ENCODE peak calls at places on chromosomes 4 and X, in eight cellular contexts. I is astrocyte of the spinal cord, L is heart left ventricle, S is kidney, Q is psoas muscle, A is GM06990, F is right atrium auricular region, G is LNCaP clone FGC. C is an unnamed sample.

GRCh38 chr4:4866124-4866832 is 6.8 kb downstream of the MSX1 start:
- DNase-seq in I (peak), L (no peak), S (peak), Q (no peak), A (peak), F (no peak), G (no peak), C (no peak)

GRCh38 chr4:154361450-154361849 is 130.1 kb downstream of the DCHS2 start:
- DNase-seq in I (no peak), L (no peak), S (no peak), Q (no peak), A (no peak), F (no peak), G (no peak), C (no peak)

GRCh38 chr4:53635697-53636483 is 44.6 kb upstream of the LNX1 start:
- DNase-seq in I (no peak), L (no peak), S (no peak), Q (no peak), A (no peak), F (no peak), G (peak), C (no peak)

GRCh38 chr4:169342906-169343560 is 72.3 kb upstream of the SH3RF1 start:
- DNase-seq in I (peak), L (no peak), S (no peak), Q (no peak), A (no peak), F (no peak), G (no peak), C (peak)

GRCh38 chrX:19709812-19710518 is 177.4 kb downstream of the SH3KBP1 start:
- DNase-seq in I (peak), L (no peak), S (no peak), Q (no peak), A (no peak), F (no peak), G (no peak), C (peak)

GRCh38 chr4:94690851-94691254 is 66.9 kb upstream of the BMPR1B start:
- DNase-seq in I (peak), L (no peak), S (no peak), Q (no peak), A (no peak), F (no peak), G (no peak), C (peak)

GRCh38 chrX:16869393-16870094 is 618 bp downstream of the RBBP7 start:
- DNase-seq in I (peak), L (peak), S (peak), Q (peak), A (no peak), F (no peak), G (no peak), C (peak)

GRCh38 chr4:117085185-117085701 is at the start of gene TRAM1L1:
- DNase-seq in I (peak), L (peak), S (peak), Q (peak), A (no peak), F (peak), G (no peak), C (peak)

GRCh38 chr4:2071912-2072867 is 13.1 kb downstream of the NAT8L start:
- DNase-seq in I (no peak), L (no peak), S (peak), Q (no peak), A (no peak), F (no peak), G (no peak), C (no peak)

GRCh38 chrX:18574591-18574990 is 97.3 kb downstream of the RS1 start:
- DNase-seq in I (peak), L (peak), S (no peak), Q (peak), A (no peak), F (no peak), G (no peak), C (peak)

GRCh38 chr4:13876151-13876550 is 248.6 kb upstream of the BOD1L1 start:
- DNase-seq in I (no peak), L (no peak), S (no peak), Q (no peak), A (no peak), F (no peak), G (no peak), C (no peak)

GRCh38 chr4:121200795-121201472 is 36.8 kb upstream of the TNIP3 start:
- DNase-seq in I (no peak), L (no peak), S (no peak), Q (no peak), A (peak), F (no peak), G (no peak), C (no peak)

GRCh38 chrX:40156472-40157227 is 58.9 kb upstream of the BCOR start:
- DNase-seq in I (no peak), L (peak), S (no peak), Q (no peak), A (no peak), F (no peak), G (no peak), C (no peak)

GRCh38 chr4:144649646-144650045 is 3.7 kb downstream of the HHIP start:
- DNase-seq in I (peak), L (no peak), S (no peak), Q (no peak), A (no peak), F (no peak), G (no peak), C (no peak)

GRCh38 chrX:334971-335757 is 16.6 kb upstream of the GTPBP6 start:
- DNase-seq in I (no peak), L (peak), S (peak), Q (no peak), A (no peak), F (no peak), G (no peak), C (no peak)

GRCh38 chr4:40254961-40255721 is 58.3 kb downstream of the RHOH start:
- DNase-seq in I (peak), L (no peak), S (no peak), Q (no peak), A (no peak), F (no peak), G (no peak), C (peak)

GRCh38 chr4:173257732-173258717 is 76.1 kb downstream of the HMGB2 start:
- DNase-seq in I (peak), L (peak), S (no peak), Q (peak), A (peak), F (no peak), G (no peak), C (peak)

GRCh38 chr4:183492791-183493221 is 12.1 kb upstream of the ING2 start:
- DNase-seq in I (peak), L (no peak), S (no peak), Q (no peak), A (no peak), F (no peak), G (no peak), C (peak)

GRCh38 chr4:147976341-147976928 is 244.5 kb downstream of the ARHGAP10 start:
- DNase-seq in I (no peak), L (no peak), S (no peak), Q (no peak), A (no peak), F (no peak), G (no peak), C (no peak)

GRCh38 chr4:41977709-41978108 is 3.8 kb upstream of the DCAF4L1 start:
- DNase-seq in I (no peak), L (no peak), S (no peak), Q (no peak), A (no peak), F (no peak), G (no peak), C (no peak)

GRCh38 chr4:148052448-148052847 is 320.6 kb downstream of the ARHGAP10 start:
- DNase-seq in I (no peak), L (no peak), S (no peak), Q (no peak), A (no peak), F (no peak), G (no peak), C (no peak)

GRCh38 chrX:136147966-136148365 is 633 bp downstream of the FHL1 start:
- DNase-seq in I (no peak), L (peak), S (peak), Q (no peak), A (no peak), F (no peak), G (no peak), C (no peak)

DNA sequence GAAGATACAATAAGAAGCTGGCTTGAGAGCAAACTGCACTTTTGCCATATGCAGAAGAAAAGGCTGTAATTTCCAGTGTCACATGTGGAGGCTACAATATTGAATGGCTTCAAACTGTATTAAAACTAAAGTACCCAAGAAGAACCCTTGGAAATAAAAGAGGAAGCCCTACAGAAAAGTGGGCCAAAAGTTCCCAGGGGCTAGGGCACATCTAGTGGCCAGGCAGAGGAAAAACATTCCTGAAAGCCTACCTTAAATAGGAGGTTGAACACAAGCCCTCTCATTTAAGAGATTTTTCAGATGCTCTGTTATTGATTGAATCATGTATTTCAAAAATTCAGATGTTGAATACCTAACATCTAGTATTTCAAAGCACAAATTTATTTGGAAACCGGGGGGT is 40.6 kb upstream of the PRDX4 start:
- DNase-seq in I (no peak), L (no peak), S (no peak), Q (no peak), A (no peak), F (no peak), G (no peak), C (no peak)
- TF ChIP-seq CTCF in I (peak), L (no peak), S (no peak), Q (no peak), A (no peak), F (no peak), G (no peak), C (peak)

GRCh38 chr4:25970241-25970675 is 56.2 kb downstream of the SMIM20 start:
- DNase-seq in I (peak), L (peak), S (no peak), Q (peak), A (peak), F (no peak), G (no peak), C (no peak)
- H3K4me3 ChIP-seq in I (no peak), L (no peak), S (no peak), Q (no peak), A (no peak), F (no peak), G (no peak), C (no peak)

GRCh38 chr4:162839814-162840213 is 326.9 kb downstream of the NAF1 start:
- DNase-seq in I (no peak), L (no peak), S (no peak), Q (no peak), A (no peak), F (no peak), G (no peak), C (no peak)
- TF ChIP-seq CTCF in I (no peak), L (no peak), S (no peak), Q (no peak), A (peak), F (no peak), G (peak), C (no peak)

GRCh38 chr4:164997324-164997723 is 19.9 kb upstream of the TRIM61 start:
- DNase-seq in I (no peak), L (no peak), S (no peak), Q (no peak), A (no peak), F (no peak), G (no peak), C (peak)

DNA sequence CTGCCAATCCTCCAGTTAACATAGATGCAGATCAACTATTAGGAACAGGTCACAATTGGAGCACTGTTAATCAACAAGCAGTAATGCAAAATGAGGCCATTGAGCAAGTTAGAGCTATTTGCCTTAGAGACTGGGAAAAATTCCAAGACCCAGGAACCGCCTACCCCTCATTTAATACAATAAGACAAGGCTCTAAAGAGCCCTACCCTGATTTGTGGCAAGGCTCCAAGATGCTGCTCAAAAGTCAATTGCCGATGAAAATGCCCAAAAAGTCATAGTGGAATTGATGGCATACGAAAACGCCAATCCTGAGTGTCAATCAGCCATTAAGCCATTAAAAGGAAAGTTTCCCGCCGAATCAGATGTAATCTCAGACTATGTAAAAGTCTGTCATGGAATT is 20.5 kb upstream of the TRIM61 start:
- DNase-seq in I (no peak), L (no peak), S (no peak), Q (no peak), A (no peak), F (no peak), G (no peak), C (no peak)
- H3K4me3 ChIP-seq in I (no peak), L (no peak), S (no peak), Q (no peak), A (no peak), F (no peak), G (no peak), C (no peak)

GRCh38 chr4:115851918-115852766 is 738.7 kb upstream of the NDST4 start:
- DNase-seq in I (peak), L (no peak), S (no peak), Q (no peak), A (peak), F (no peak), G (peak), C (peak)
- TF ChIP-seq CTCF in I (peak), L (no peak), S (peak), Q (no peak), A (peak), F (no peak), G (peak), C (peak)

GRCh38 chrX:68684919-68685304 is 37.4 kb downstream of the STARD8 start:
- DNase-seq in I (no peak), L (no peak), S (no peak), Q (no peak), A (no peak), F (no peak), G (no peak), C (no peak)

GRCh38 chrX:68683580-68683979 is 36.1 kb downstream of the STARD8 start:
- DNase-seq in I (no peak), L (no peak), S (no peak), Q (no peak), A (no peak), F (no peak), G (no peak), C (no peak)

GRCh38 chrX:68684291-68684918 is 36.9 kb downstream of the STARD8 start:
- DNase-seq in I (no peak), L (peak), S (peak), Q (peak), A (no peak), F (peak), G (no peak), C (no peak)

GRCh38 chrX:68685722-68686683 is 38.5 kb downstream of the STARD8 start:
- DNase-seq in I (peak), L (peak), S (peak), Q (peak), A (peak), F (peak), G (no peak), C (no peak)

GRCh38 chrX:68686684-68687045 is 39.2 kb downstream of the STARD8 start:
- DNase-seq in I (peak), L (peak), S (no peak), Q (no peak), A (no peak), F (no peak), G (no peak), C (no peak)
- H3K4me3 ChIP-seq in I (peak), L (peak), S (peak), Q (peak), A (no peak), F (peak), G (no peak), C (peak)